ENCODE peak calls at places on chromosomes 5 and 9, in eight cellular contexts. One of them, this sample, is unnamed.

GRCh38 chr9:80437825-80438224 is 866.1 kb downstream of the TLE4 start:
- DNase-seq in IMR-90: no peak
- DNase-seq in HCT116: no peak
- DNase-seq in uterus: no peak
- DNase-seq in sigmoid colon: no peak
- DNase-seq in tibial nerve: no peak
- DNase-seq in esophagus squamous epithelium: no peak
- DNase-seq in lower leg skin: no peak
- DNase-seq in this sample: no peak

GRCh38 chr9:121889990-121890563 is 203.0 kb downstream of the TTLL11 start:
- DNase-seq in lower leg skin: no peak
- DNase-seq in tibial nerve: no peak
- DNase-seq in esophagus squamous epithelium: no peak
- DNase-seq in uterus: no peak
- DNase-seq in IMR-90: peak
- DNase-seq in HCT116: no peak
- DNase-seq in sigmoid colon: no peak
- DNase-seq in this sample: peak

GRCh38 chr5:135605221-135605620 is 26.4 kb upstream of the CXCL14 start:
- DNase-seq in sigmoid colon: no peak
- DNase-seq in esophagus squamous epithelium: no peak
- DNase-seq in uterus: no peak
- DNase-seq in tibial nerve: no peak
- DNase-seq in IMR-90: no peak
- DNase-seq in lower leg skin: peak
- DNase-seq in HCT116: no peak
- DNase-seq in this sample: no peak

GRCh38 chr9:83422512-83422911 is 115.7 kb downstream of the FRMD3 start:
- DNase-seq in uterus: no peak
- DNase-seq in tibial nerve: no peak
- DNase-seq in sigmoid colon: no peak
- DNase-seq in esophagus squamous epithelium: no peak
- DNase-seq in IMR-90: no peak
- DNase-seq in lower leg skin: no peak
- DNase-seq in HCT116: no peak
- DNase-seq in this sample: no peak

GRCh38 chr5:2756764-2757163 is 5.3 kb upstream of the IRX2 start:
- DNase-seq in sigmoid colon: no peak
- DNase-seq in uterus: no peak
- DNase-seq in esophagus squamous epithelium: no peak
- DNase-seq in lower leg skin: no peak
- DNase-seq in IMR-90: no peak
- DNase-seq in tibial nerve: no peak
- DNase-seq in HCT116: no peak
- DNase-seq in this sample: no peak

GRCh38 chr9:121755581-121755980 is 104.1 kb downstream of the DAB2IP start:
- DNase-seq in uterus: no peak
- DNase-seq in HCT116: no peak
- DNase-seq in esophagus squamous epithelium: no peak
- DNase-seq in lower leg skin: no peak
- DNase-seq in tibial nerve: no peak
- DNase-seq in IMR-90: no peak
- DNase-seq in sigmoid colon: no peak
- DNase-seq in this sample: no peak

GRCh38 chr9:77455312-77455927 is 192.7 kb downstream of the GNA14 start:
- DNase-seq in lower leg skin: no peak
- DNase-seq in esophagus squamous epithelium: no peak
- DNase-seq in uterus: no peak
- DNase-seq in sigmoid colon: no peak
- DNase-seq in tibial nerve: peak
- DNase-seq in IMR-90: no peak
- DNase-seq in HCT116: peak
- DNase-seq in this sample: peak

GRCh38 chr9:24793711-24794110 is 248.0 kb upstream of the IZUMO3 start:
- DNase-seq in lower leg skin: no peak
- DNase-seq in sigmoid colon: no peak
- DNase-seq in esophagus squamous epithelium: no peak
- DNase-seq in tibial nerve: no peak
- DNase-seq in uterus: no peak
- DNase-seq in IMR-90: no peak
- DNase-seq in HCT116: no peak
- DNase-seq in this sample: no peak

GRCh38 chr5:92810036-92810435 is 771.0 kb downstream of the NR2F1-AS1 start:
- DNase-seq in tibial nerve: no peak
- DNase-seq in HCT116: no peak
- DNase-seq in IMR-90: no peak
- DNase-seq in esophagus squamous epithelium: no peak
- DNase-seq in uterus: no peak
- DNase-seq in lower leg skin: no peak
- DNase-seq in sigmoid colon: no peak
- DNase-seq in this sample: no peak

GRCh38 chr9:137482094-137482781 is 23.1 kb upstream of the NSMF start:
- DNase-seq in IMR-90: peak
- DNase-seq in uterus: peak
- DNase-seq in lower leg skin: peak
- DNase-seq in esophagus squamous epithelium: no peak
- DNase-seq in sigmoid colon: peak
- DNase-seq in tibial nerve: peak
- DNase-seq in HCT116: no peak
- DNase-seq in this sample: peak

GRCh38 chr9:29212590-29213373 is 1639.5 kb upstream of the C9orf72 start:
- DNase-seq in IMR-90: no peak
- DNase-seq in sigmoid colon: no peak
- DNase-seq in tibial nerve: no peak
- DNase-seq in uterus: peak
- DNase-seq in esophagus squamous epithelium: no peak
- DNase-seq in lower leg skin: no peak
- DNase-seq in HCT116: no peak
- DNase-seq in this sample: peak

GRCh38 chr9:21611896-21612295 is 129.8 kb upstream of the IFNE start:
- DNase-seq in sigmoid colon: no peak
- DNase-seq in HCT116: peak
- DNase-seq in IMR-90: no peak
- DNase-seq in lower leg skin: no peak
- DNase-seq in tibial nerve: no peak
- DNase-seq in uterus: no peak
- DNase-seq in esophagus squamous epithelium: no peak
- DNase-seq in this sample: no peak

GRCh38 chr5:14595189-14595588 is 13.6 kb downstream of the OTULINL start:
- DNase-seq in lower leg skin: no peak
- DNase-seq in uterus: no peak
- DNase-seq in sigmoid colon: no peak
- DNase-seq in IMR-90: no peak
- DNase-seq in HCT116: no peak
- DNase-seq in esophagus squamous epithelium: no peak
- DNase-seq in tibial nerve: no peak
- DNase-seq in this sample: no peak

GRCh38 chr5:6659941-6660684 is 26.9 kb downstream of the SRD5A1 start:
- DNase-seq in IMR-90: no peak
- DNase-seq in lower leg skin: no peak
- DNase-seq in tibial nerve: no peak
- DNase-seq in esophagus squamous epithelium: no peak
- DNase-seq in uterus: no peak
- DNase-seq in HCT116: no peak
- DNase-seq in sigmoid colon: no peak
- DNase-seq in this sample: no peak

GRCh38 chr5:45029553-45029952 is 220.8 kb downstream of the MRPS30 start:
- DNase-seq in uterus: no peak
- DNase-seq in esophagus squamous epithelium: no peak
- DNase-seq in tibial nerve: no peak
- DNase-seq in lower leg skin: no peak
- DNase-seq in HCT116: no peak
- DNase-seq in IMR-90: no peak
- DNase-seq in sigmoid colon: no peak
- DNase-seq in this sample: no peak

GRCh38 chr5:127906562-127907204 is 176.9 kb upstream of the SLC12A2 start:
- DNase-seq in lower leg skin: no peak
- DNase-seq in tibial nerve: no peak
- DNase-seq in HCT116: no peak
- DNase-seq in IMR-90: no peak
- DNase-seq in uterus: no peak
- DNase-seq in sigmoid colon: no peak
- DNase-seq in esophagus squamous epithelium: no peak
- DNase-seq in this sample: no peak

GRCh38 chr9:98121096-98121495 is 2.1 kb upstream of the TRIM14 start:
- DNase-seq in esophagus squamous epithelium: no peak
- DNase-seq in sigmoid colon: no peak
- DNase-seq in HCT116: no peak
- DNase-seq in IMR-90: no peak
- DNase-seq in lower leg skin: no peak
- DNase-seq in tibial nerve: no peak
- DNase-seq in uterus: peak
- DNase-seq in this sample: no peak

GRCh38 chr9:98120476-98120875 is 1.5 kb upstream of the TRIM14 start:
- DNase-seq in HCT116: no peak
- DNase-seq in esophagus squamous epithelium: no peak
- DNase-seq in tibial nerve: no peak
- DNase-seq in lower leg skin: no peak
- DNase-seq in IMR-90: no peak
- DNase-seq in uterus: no peak
- DNase-seq in sigmoid colon: no peak
- DNase-seq in this sample: no peak

GRCh38 chr9:98117984-98118639 is 910 bp downstream of the TRIM14 start:
- DNase-seq in esophagus squamous epithelium: no peak
- DNase-seq in lower leg skin: no peak
- DNase-seq in HCT116: peak
- DNase-seq in uterus: no peak
- DNase-seq in tibial nerve: no peak
- DNase-seq in sigmoid colon: no peak
- DNase-seq in IMR-90: peak
- DNase-seq in this sample: peak

GRCh38 chr9:98124637-98125426 is 5.8 kb upstream of the TRIM14 start:
- DNase-seq in uterus: no peak
- DNase-seq in esophagus squamous epithelium: no peak
- DNase-seq in tibial nerve: no peak
- DNase-seq in HCT116: no peak
- DNase-seq in lower leg skin: no peak
- DNase-seq in sigmoid colon: no peak
- DNase-seq in IMR-90: no peak
- DNase-seq in this sample: no peak

GRCh38 chr9:98118640-98119601 is at the start of gene TRIM14:
- DNase-seq in lower leg skin: no peak
- DNase-seq in IMR-90: peak
- DNase-seq in esophagus squamous epithelium: no peak
- DNase-seq in sigmoid colon: peak
- DNase-seq in uterus: peak
- DNase-seq in HCT116: peak
- DNase-seq in tibial nerve: no peak
- DNase-seq in this sample: peak
- TF ChIP-seq POLR2A in lower leg skin: no peak
- TF ChIP-seq POLR2A in IMR-90: no peak
- TF ChIP-seq POLR2A in esophagus squamous epithelium: no peak
- TF ChIP-seq POLR2A in sigmoid colon: peak
- TF ChIP-seq POLR2A in uterus: no peak
- TF ChIP-seq POLR2A in HCT116: no peak
- TF ChIP-seq POLR2A in tibial nerve: no peak
- TF ChIP-seq POLR2A in this sample: peak

DNA sequence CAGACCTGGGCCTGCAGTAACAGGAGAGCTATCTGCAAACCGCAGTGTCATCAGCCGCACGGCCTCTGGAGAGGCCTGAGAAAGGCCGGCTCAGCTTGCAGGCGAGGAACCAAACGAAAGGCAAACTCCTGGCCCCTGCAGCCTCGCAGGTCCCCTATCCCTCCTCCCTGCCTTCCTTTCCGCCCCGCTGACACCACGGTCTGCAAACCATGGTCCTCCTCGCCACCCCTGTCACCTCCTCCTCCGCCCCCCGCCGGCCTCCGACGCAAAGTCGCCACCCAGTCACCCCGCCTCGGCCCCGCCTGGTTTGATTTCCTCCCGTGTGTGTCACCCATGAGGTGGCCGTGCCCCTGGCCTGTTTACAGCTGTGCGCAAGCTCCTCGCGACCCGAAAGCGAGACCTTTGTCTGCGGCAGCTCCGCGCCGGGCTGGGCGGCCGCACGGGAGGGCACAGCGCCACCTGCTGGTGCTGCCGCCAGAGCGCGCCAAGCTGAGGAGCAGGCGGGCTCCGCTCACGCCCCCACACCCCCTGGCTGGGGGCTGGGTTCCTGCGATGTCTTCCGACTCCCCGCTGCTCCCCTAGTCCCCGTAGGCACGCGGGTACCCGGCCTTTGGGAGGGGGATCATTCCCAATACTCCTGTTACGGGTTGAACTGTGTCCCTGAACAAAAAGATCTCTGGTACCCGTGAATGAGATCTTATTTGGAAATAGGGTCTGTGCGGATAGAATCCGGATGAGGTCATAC is 19.4 kb downstream of the GBGT1 start:
- DNase-seq in uterus: peak
- DNase-seq in tibial nerve: peak
- DNase-seq in HCT116: no peak
- DNase-seq in lower leg skin: no peak
- DNase-seq in esophagus squamous epithelium: peak
- DNase-seq in sigmoid colon: peak
- DNase-seq in IMR-90: peak
- DNase-seq in this sample: peak
- TF ChIP-seq POLR2A in uterus: peak
- TF ChIP-seq POLR2A in tibial nerve: no peak
- TF ChIP-seq POLR2A in HCT116: no peak
- TF ChIP-seq POLR2A in lower leg skin: no peak
- TF ChIP-seq POLR2A in esophagus squamous epithelium: no peak
- TF ChIP-seq POLR2A in sigmoid colon: peak
- TF ChIP-seq POLR2A in IMR-90: no peak
- TF ChIP-seq POLR2A in this sample: no peak

GRCh38 chr5:17217421-17218352 is at the start of gene BASP1:
- DNase-seq in esophagus squamous epithelium: no peak
- DNase-seq in IMR-90: peak
- DNase-seq in HCT116: no peak
- DNase-seq in tibial nerve: peak
- DNase-seq in lower leg skin: peak
- DNase-seq in sigmoid colon: peak
- DNase-seq in uterus: peak
- DNase-seq in this sample: peak
- TF ChIP-seq POLR2A in esophagus squamous epithelium: no peak
- TF ChIP-seq POLR2A in IMR-90: peak
- TF ChIP-seq POLR2A in HCT116: no peak
- TF ChIP-seq POLR2A in tibial nerve: no peak
- TF ChIP-seq POLR2A in lower leg skin: no peak
- TF ChIP-seq POLR2A in sigmoid colon: no peak
- TF ChIP-seq POLR2A in uterus: peak
- TF ChIP-seq POLR2A in this sample: peak

DNA sequence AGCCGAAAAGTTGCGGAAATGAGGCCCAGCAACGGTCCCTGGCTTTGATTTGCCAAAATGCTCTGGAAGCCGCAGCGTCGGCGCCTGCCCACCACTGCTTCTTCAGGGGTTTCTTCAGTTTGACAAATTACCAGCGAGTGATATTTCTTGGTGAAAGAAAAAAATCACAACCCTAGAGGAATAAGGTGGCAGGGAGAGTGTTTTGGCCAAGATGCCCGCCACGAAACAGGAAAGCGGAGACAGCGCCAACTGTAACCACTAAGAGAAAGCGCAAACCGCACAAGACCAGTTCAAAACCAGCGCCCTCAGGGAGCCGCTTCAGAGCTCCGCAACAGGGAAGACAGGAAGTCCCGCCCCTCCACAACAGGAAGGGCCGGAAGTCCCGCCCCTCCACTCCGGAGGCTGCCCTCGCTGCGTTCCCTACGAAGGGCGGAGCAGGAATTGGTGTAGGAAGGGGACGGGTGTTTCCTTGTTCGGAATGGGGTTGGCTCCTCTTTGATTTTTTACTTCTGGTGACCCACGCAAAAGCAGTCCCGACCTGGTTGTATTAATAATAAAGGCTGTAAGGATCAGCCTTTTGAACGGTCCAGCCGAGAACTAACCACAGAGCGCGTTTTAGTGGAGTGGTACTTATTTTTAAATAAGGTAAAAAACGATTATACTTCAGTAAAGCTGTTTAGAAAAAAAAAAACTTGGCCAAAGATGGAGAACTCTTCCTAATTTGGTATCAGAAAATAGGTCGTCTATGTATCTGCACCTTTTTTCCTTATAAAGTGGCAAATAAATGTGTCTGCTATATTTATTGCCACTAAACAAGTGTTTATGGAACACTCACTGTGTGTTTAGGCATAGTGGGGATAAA is at the start of gene C5orf34:
- DNase-seq in sigmoid colon: peak
- DNase-seq in esophagus squamous epithelium: peak
- DNase-seq in HCT116: peak
- DNase-seq in lower leg skin: peak
- DNase-seq in IMR-90: peak
- DNase-seq in tibial nerve: peak
- DNase-seq in uterus: peak
- DNase-seq in this sample: peak
- TF ChIP-seq POLR2A in sigmoid colon: peak
- TF ChIP-seq POLR2A in esophagus squamous epithelium: no peak
- TF ChIP-seq POLR2A in HCT116: peak
- TF ChIP-seq POLR2A in lower leg skin: no peak
- TF ChIP-seq POLR2A in IMR-90: peak
- TF ChIP-seq POLR2A in tibial nerve: peak
- TF ChIP-seq POLR2A in uterus: peak
- TF ChIP-seq POLR2A in this sample: peak

This sample was measured in H54.